ENCODE peak calls at places on chromosomes 13 and 19, in nine cellular contexts. B is NCI-H1105 treated with DMSO at 0.1 percent for 48 hours; A is dorsolateral prefrontal cortex; H is NCI-H460; P is small intestine; G is stimulated activated CD8-positive, alpha-beta memory T cell treated with anti-CD3 and anti-CD28 coated beads, Interleukin-15, amount 100 ng/mL, for 1 hour; T is GM13976; K is RWPE1; U is lower leg skin. W is an unnamed sample.

GRCh38 chr13:62085832-62086231 is 670.2 kb upstream of the PCDH20 start:
- DNase-seq in A (no peak), B (no peak), H (no peak), U (no peak), K (no peak), P (no peak), T (no peak), G (no peak), W (no peak)

GRCh38 chr13:112904436-112904960 is 64.5 kb upstream of the MCF2L start:
- DNase-seq in P (no peak), H (no peak), K (no peak), B (no peak), U (no peak), T (no peak), A (no peak), G (no peak), W (no peak)

GRCh38 chr19:48715276-48715675 is 4.2 kb downstream of the MAMSTR start:
- DNase-seq in A (no peak), B (no peak), U (no peak), P (peak; percentile 31), G (no peak), T (no peak), K (no peak), H (no peak), W (peak; percentile 44)

GRCh38 chr19:6238643-6239281 is 41.0 kb downstream of the MLLT1 start:
- DNase-seq in H (no peak), A (peak; percentile 42), P (no peak), K (peak; percentile 46), B (no peak), G (no peak), U (no peak), T (no peak), W (no peak)

GRCh38 chr19:10461047-10461949 is 41.0 kb downstream of the PDE4A start:
- DNase-seq in H (peak; percentile 60), K (peak; percentile 98), A (peak; percentile 82), P (peak; percentile 86), T (peak; percentile 99), B (peak; percentile 63), U (peak; percentile 89), G (peak; percentile 77), W (peak; percentile 96)

GRCh38 chr13:30569901-30570576 is 47.7 kb upstream of the USPL1 start:
- DNase-seq in U (peak; percentile 49), T (no peak), A (no peak), P (no peak), K (peak; percentile 75), B (no peak), G (no peak), H (no peak), W (peak; percentile 13)

GRCh38 chr19:48779636-48780035 is 24.3 kb downstream of the FGF21 start:
- DNase-seq in K (no peak), H (no peak), T (no peak), B (no peak), U (no peak), P (peak; percentile 12), A (no peak), G (no peak), W (no peak)

GRCh38 chr19:46906221-46906620 is 45.4 kb downstream of the ARHGAP35 start:
- DNase-seq in U (no peak), A (no peak), P (no peak), K (no peak), B (no peak), T (no peak), G (no peak), H (no peak), W (no peak)

GRCh38 chr19:23254141-23254910 is 4.1 kb upstream of the ZNF724 start:
- DNase-seq in K (no peak), B (peak; percentile 12), P (no peak), A (no peak), T (no peak), H (no peak), U (no peak), G (no peak), W (no peak)

GRCh38 chr13:114024603-114025431 is 50.9 kb upstream of the C13orf46 start:
- DNase-seq in H (no peak), K (no peak), G (no peak), B (no peak), T (peak; percentile 82), U (no peak), A (no peak), P (no peak), W (peak; percentile 63)

GRCh38 chr19:41264581-41265375 is 606 bp downstream of the HNRNPUL1 start:
- DNase-seq in H (no peak), U (peak; percentile 39), P (peak; percentile 44), K (peak; percentile 52), B (peak; percentile 23), G (peak; percentile 13), T (peak; percentile 70), A (no peak), W (peak; percentile 65)

GRCh38 chr13:96573563-96573962 is 420.7 kb downstream of the OXGR1 start:
- DNase-seq in B (no peak), A (no peak), K (no peak), P (no peak), U (no peak), T (no peak), H (no peak), G (no peak), W (no peak)

GRCh38 chr13:99085139-99085845 is 107.4 kb upstream of the DOCK9 start:
- DNase-seq in G (no peak), H (no peak), U (no peak), P (no peak), B (no peak), A (no peak), K (peak; percentile 18), T (no peak), W (no peak)

GRCh38 chr13:40665754-40666057 is 735 bp downstream of the FOXO1 start:
- DNase-seq in H (peak; percentile 11), G (no peak), A (no peak), P (peak; percentile 38), K (peak; percentile 32), U (no peak), T (peak; percentile 50), B (peak; percentile 13), W (no peak)

GRCh38 chr19:36136975-36137686 is 2.7 kb upstream of the CAPNS1 start:
- DNase-seq in K (peak; percentile 91), B (peak; percentile 5), H (peak; percentile 57), U (peak; percentile 77), P (peak; percentile 94), T (peak; percentile 12), A (no peak), G (no peak), W (peak; percentile 80)

GRCh38 chr19:49807174-49807830 is 5.8 kb downstream of the FUZ start:
- DNase-seq in U (no peak), B (no peak), T (no peak), A (no peak), G (no peak), H (no peak), P (no peak), K (no peak), W (no peak)

GRCh38 chr13:36163809-36164308 is 32.7 kb upstream of the DCLK1 start:
- DNase-seq in T (no peak), B (peak; percentile 89), U (peak; percentile 44), H (no peak), G (no peak), P (peak; percentile 1), A (no peak), K (peak; percentile 67), W (peak; percentile 19)

GRCh38 chr13:93635687-93636086 is 409.1 kb downstream of the GPC6 start:
- DNase-seq in K (no peak), A (no peak), T (no peak), B (no peak), G (no peak), P (no peak), H (no peak), U (no peak), W (no peak)

GRCh38 chr19:38840583-38840968 is 9.0 kb upstream of the ECH1 start:
- DNase-seq in K (no peak), G (no peak), T (no peak), H (no peak), U (no peak), B (no peak), A (no peak), P (no peak), W (no peak)

GRCh38 chr19:13835791-13836723 is 40.8 kb downstream of the ZSWIM4 start:
- DNase-seq in A (no peak), T (no peak), P (no peak), U (no peak), H (no peak), K (no peak), B (no peak), G (no peak), W (no peak)

GRCh38 chr19:13343514-13343913 is 162.8 kb downstream of the CACNA1A start:
- DNase-seq in H (no peak), P (no peak), A (no peak), B (no peak), U (no peak), G (no peak), T (no peak), K (no peak), W (no peak)

GRCh38 chr13:45238945-45239795 is 38.3 kb upstream of the KCTD4 start:
- DNase-seq in G (no peak), T (no peak), A (no peak), K (peak; percentile 80), U (no peak), P (no peak), H (no peak), B (no peak), W (no peak)

GRCh38 chr13:33403807-33404362 is 118.3 kb upstream of the STARD13 start:
- DNase-seq in B (no peak), H (no peak), T (no peak), G (no peak), U (no peak), P (no peak), K (no peak), A (no peak), W (no peak)

GRCh38 chr19:35513231-35513974 is at the start of gene DMKN:
- DNase-seq in K (peak; percentile 66), U (no peak), H (no peak), B (no peak), P (no peak), G (no peak), T (no peak), A (no peak), W (no peak)

GRCh38 chr13:66940113-66940512 is 290.0 kb downstream of the PCDH9 start:
- DNase-seq in H (peak; percentile 30), P (no peak), T (no peak), G (no peak), K (peak; percentile 30), A (no peak), B (no peak), U (no peak), W (no peak)

GRCh38 chr13:26348966-26349365 is 95.0 kb downstream of the CDK8 start:
- DNase-seq in K (no peak), B (no peak), H (no peak), T (no peak), G (no peak), P (no peak), U (no peak), A (no peak), W (no peak)

GRCh38 chr19:35075202-35076025 is 33.9 kb downstream of the HPN start:
- DNase-seq in U (no peak), G (no peak), T (no peak), H (no peak), A (no peak), P (no peak), B (no peak), K (no peak), W (no peak)

GRCh38 chr19:45973564-45974338 is at the start of gene NOVA2:
- DNase-seq in P (no peak), B (peak; percentile 58), H (peak; percentile 56), U (no peak), K (peak; percentile 82), A (peak; percentile 91), G (no peak), T (peak; percentile 81), W (peak; percentile 27)

GRCh38 chr19:17289489-17289888 is 7.8 kb downstream of the ANKLE1 start:
- DNase-seq in T (peak; percentile 86), A (no peak), H (peak; percentile 36), B (no peak), U (no peak), G (no peak), K (peak; percentile 87), P (peak; percentile 43), W (peak; percentile 71)

GRCh38 chr13:43023244-43023931 is at the start of gene DNAJC15:
- DNase-seq in G (peak; percentile 68), A (peak; percentile 59), U (peak; percentile 85), H (peak; percentile 46), T (peak; percentile 84), B (no peak), K (no peak), P (peak; percentile 97), W (peak; percentile 86)

GRCh38 chr19:11195169-11195568 is 2.2 kb downstream of the KANK2 start:
- DNase-seq in B (no peak), P (no peak), H (no peak), A (no peak), U (no peak), G (no peak), K (no peak), T (no peak), W (no peak)

W was measured in transverse colon.